ENCODE peak calls at places on chromosomes 6 and 20, in nine cellular contexts. M is neural progenitor cell, F is GM23248, R is endothelial cell of umbilical vein, O is A673, X is stomach, A is left lung, Z is IMR-90, H is prostate gland. G is an unnamed sample. For H3K4me1, the result is how much of the 10 kb centered on the place peaks cover.

GRCh38 chr20:21640556-21640955 is 64.9 kb upstream of the PAX1 start:
- DNase-seq in O (peak), H (peak), X (no peak), R (no peak), Z (no peak), A (no peak), F (no peak), M (peak), G (no peak)

GRCh38 chr6:152206072-152206818 is 398.8 kb downstream of the ESR1 start:
- DNase-seq in Z (peak), O (peak), X (peak), H (no peak), F (peak), R (peak), A (no peak), M (peak), G (no peak)

GRCh38 chr20:63626424-63627128 is at the start of gene GMEB2:
- DNase-seq in M (no peak), R (no peak), X (peak), O (peak), H (peak), F (no peak), A (peak), Z (no peak), G (peak)

GRCh38 chr20:38386004-38386403 is 39.7 kb downstream of the LBP start:
- DNase-seq in A (no peak), X (no peak), M (no peak), Z (no peak), H (no peak), R (no peak), O (no peak), F (no peak), G (no peak)

GRCh38 chr20:45893831-45894230 is 2.7 kb downstream of the CTSA start:
- DNase-seq in R (no peak), H (no peak), Z (no peak), A (no peak), F (no peak), O (peak), X (no peak), M (no peak), G (peak)

GRCh38 chr6:81166770-81167169 is 585.7 kb downstream of the TENT5A start:
- DNase-seq in M (no peak), R (no peak), H (no peak), X (no peak), A (no peak), F (peak), O (no peak), Z (peak), G (no peak)

GRCh38 chr6:76026101-76026500 is 46.4 kb downstream of the IMPG1 start:
- DNase-seq in O (no peak), A (no peak), H (no peak), Z (no peak), R (no peak), F (no peak), X (no peak), M (peak), G (no peak)

GRCh38 chr20:37914672-37915433 is 11.9 kb downstream of the VSTM2L start:
- DNase-seq in M (peak), F (no peak), R (no peak), Z (no peak), O (peak), X (no peak), A (peak), H (no peak), G (no peak)

GRCh38 chr6:28474441-28475219 is 31.3 kb upstream of the ZSCAN23 start:
- DNase-seq in H (no peak), X (no peak), O (peak), M (peak), A (no peak), Z (peak), F (peak), R (peak), G (no peak)

GRCh38 chr6:66396145-66396544 is 689.1 kb upstream of the EYS start:
- DNase-seq in R (no peak), H (no peak), O (no peak), F (no peak), Z (no peak), M (no peak), X (no peak), A (no peak), G (no peak)

GRCh38 chr6:117829594-117830319 is 77.3 kb upstream of the SLC35F1 start:
- DNase-seq in F (peak), A (no peak), H (no peak), M (peak), O (peak), R (peak), Z (peak), X (no peak), G (no peak)

DNA sequence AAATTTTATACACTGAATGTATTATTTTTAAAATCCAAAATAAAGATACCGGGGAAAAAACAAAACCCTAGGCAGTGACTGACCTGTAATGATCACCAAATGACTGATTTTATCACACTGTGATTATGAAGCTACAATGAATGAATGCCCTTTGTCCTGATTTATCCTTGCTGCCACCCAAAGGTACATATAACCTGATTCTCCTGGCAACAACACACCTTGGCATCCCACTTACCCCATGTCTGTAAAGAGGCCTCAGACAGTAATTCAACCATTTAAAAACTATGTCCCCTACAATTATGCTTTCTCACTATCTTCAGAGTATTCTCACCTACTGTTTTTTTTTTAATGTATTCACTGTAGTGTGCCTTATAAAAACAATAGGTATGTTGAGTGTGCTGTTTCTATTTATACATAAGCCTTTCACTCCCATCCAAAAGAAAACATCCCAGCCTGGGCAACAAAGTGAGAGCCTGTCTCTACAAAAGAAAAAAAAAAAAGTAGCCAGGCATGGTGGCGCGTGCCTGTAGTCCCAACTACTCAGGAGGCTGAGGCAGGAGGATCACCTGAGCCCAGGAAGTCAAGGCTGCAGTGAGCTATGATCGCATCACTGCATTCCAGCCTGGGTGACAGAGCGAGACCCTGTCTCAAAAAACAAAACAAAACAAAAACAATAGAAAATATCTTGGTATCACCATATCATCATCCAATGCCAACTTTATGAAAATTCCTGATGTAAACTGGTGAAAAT is 21.7 kb downstream of the B4GALT5 start:
- DNase-seq in F (no peak), R (no peak), H (no peak), X (no peak), O (no peak), M (no peak), Z (no peak), A (no peak), G (no peak)
- H3K4me1 ChIP-seq in F (under half), R (under half), H (under half), X (half or more), O (half or more), M (half or more), Z (under half), A (half or more), G (half or more)

GRCh38 chr6:127567476-127567875 is 9.5 kb upstream of the C6orf58 start:
- DNase-seq in R (no peak), O (no peak), A (no peak), M (no peak), F (no peak), Z (no peak), X (no peak), H (no peak), G (no peak)

GRCh38 chr6:127564761-127565160 is 12.2 kb upstream of the C6orf58 start:
- DNase-seq in A (no peak), R (no peak), F (no peak), H (no peak), X (no peak), O (no peak), Z (no peak), M (no peak), G (no peak)

GRCh38 chr6:127566671-127567070 is 10.3 kb upstream of the C6orf58 start:
- DNase-seq in A (no peak), Z (no peak), H (no peak), O (no peak), M (no peak), X (no peak), F (no peak), R (no peak), G (no peak)

GRCh38 chr6:127561660-127562059 is 15.3 kb upstream of the C6orf58 start:
- DNase-seq in F (no peak), Z (peak), A (no peak), M (no peak), X (no peak), O (no peak), H (no peak), R (no peak), G (no peak)

DNA sequence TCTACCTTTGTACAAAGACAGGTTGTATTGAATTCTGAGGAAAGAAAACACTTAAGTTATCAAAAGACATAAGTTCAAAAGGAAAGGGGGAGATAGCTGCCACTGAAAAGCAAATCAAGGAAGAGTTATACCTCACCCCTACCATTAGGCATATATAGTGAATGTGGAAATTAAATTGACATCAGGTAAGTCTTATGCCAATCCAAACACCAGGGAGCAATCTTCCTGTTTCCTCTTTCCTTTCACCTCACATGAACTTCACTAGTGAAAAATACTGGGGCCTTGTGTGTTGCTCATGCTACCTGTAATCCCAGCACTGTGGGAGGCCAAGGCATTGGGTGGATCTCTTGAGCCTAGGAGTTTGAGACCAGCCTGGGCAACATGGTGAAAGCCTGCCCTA is 10.9 kb upstream of the C6orf58 start:
- DNase-seq in X (no peak), H (no peak), A (no peak), M (no peak), F (no peak), Z (no peak), O (no peak), R (no peak), G (no peak)
- H3K4me1 ChIP-seq in X (under half), H (under half), A (under half), M (under half), F (under half), Z (under half), O (under half), R (under half), G (under half)

GRCh38 chr20:18654448-18654773 is 66.6 kb downstream of the DTD1 start:
- DNase-seq in H (no peak), R (no peak), Z (no peak), F (no peak), X (no peak), A (no peak), M (no peak), O (no peak), G (no peak)
- H3K4me1 ChIP-seq in H (under half), R (under half), Z (under half), F (under half), X (under half), A (under half), M (under half), O (under half), G (under half)

GRCh38 chr20:54874718-54875117 is 399.3 kb downstream of the DOK5 start:
- DNase-seq in Z (no peak), F (no peak), O (no peak), M (no peak), H (no peak), X (no peak), R (no peak), A (no peak), G (no peak)

GRCh38 chr20:54875307-54875706 is 399.9 kb downstream of the DOK5 start:
- DNase-seq in X (no peak), A (no peak), H (no peak), M (no peak), F (no peak), R (no peak), Z (no peak), O (no peak), G (no peak)

DNA sequence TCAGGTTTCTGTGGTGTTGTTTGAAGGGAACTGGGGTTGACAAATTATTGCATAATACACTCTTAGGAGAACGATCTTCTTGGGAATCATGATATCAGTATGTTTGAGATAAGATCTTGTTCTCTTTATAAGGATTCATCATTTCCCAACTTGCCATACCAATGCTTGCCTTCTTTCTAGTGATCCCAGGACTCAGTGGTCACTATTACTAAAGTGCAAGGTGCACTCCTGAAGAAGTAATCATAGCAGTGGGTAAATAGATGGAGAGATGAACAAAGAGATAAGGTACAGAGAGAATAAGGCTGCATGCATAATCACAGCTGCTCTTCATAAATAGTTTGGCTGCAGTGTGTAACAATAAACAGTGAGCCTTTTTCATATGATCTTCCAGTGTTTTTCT is 404.0 kb downstream of the DOK5 start:
- DNase-seq in H (no peak), F (no peak), Z (no peak), X (no peak), M (no peak), R (no peak), O (no peak), A (no peak), G (no peak)
- H3K4me1 ChIP-seq in H (under half), F (under half), Z (under half), X (under half), M (under half), R (under half), O (under half), A (under half), G (under half)

DNA sequence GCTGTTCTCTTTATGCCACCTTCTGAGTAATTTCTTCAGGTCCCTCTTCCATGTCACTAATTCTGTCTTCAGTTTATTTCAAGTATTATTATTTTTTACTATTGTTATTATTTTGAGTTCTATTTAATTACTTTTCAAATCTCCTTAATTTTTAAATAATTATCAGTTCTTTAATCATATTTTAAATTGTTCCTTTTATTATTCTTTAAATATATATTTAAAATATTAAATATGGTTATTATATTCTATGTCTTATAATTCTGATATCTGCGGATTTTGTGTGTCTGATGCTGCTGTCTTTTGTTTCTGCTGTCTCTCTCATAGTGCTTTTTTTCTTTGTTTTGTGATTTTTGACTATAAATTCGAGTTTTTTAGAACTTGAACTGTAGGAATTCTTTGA is 2.2 kb downstream of the POLR1H start:
- DNase-seq in F (no peak), X (no peak), O (no peak), R (no peak), A (no peak), H (no peak), Z (no peak), M (no peak), G (no peak)
- H3K4me1 ChIP-seq in F (under half), X (under half), O (under half), R (under half), A (half or more), H (under half), Z (under half), M (under half), G (under half)

GRCh38 chr6:56549014-56549413 is 93.7 kb downstream of the DST start:
- DNase-seq in R (peak), F (peak), M (peak), Z (no peak), O (peak), H (no peak), A (no peak), X (no peak), G (no peak)
- H3K4me1 ChIP-seq in R (under half), F (half or more), M (under half), Z (under half), O (under half), H (under half), A (under half), X (under half), G (under half)

DNA sequence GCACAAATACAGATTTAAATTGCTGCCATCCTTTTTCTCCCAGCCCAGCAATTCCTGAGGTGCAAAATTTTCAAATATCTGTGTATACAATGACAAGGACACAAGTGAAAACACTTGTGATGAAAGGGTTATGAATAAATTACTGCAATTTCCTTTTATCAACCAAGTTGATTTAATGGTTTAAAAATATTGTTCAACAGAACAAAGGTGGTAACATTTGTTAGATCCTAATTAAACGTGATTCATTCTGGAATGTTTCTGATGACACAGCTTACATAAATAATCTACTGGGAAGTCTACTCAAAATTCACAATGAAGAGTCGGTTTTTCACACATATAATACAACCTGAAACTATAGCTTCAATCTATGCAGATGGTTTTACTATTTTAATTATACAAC is 17.1 kb downstream of the B4GALT5 start:
- DNase-seq in R (peak), Z (no peak), H (no peak), X (no peak), M (no peak), A (no peak), O (no peak), F (peak), G (no peak)
- H3K4me1 ChIP-seq in R (half or more), Z (under half), H (under half), X (half or more), M (under half), A (half or more), O (half or more), F (half or more), G (half or more)

DNA sequence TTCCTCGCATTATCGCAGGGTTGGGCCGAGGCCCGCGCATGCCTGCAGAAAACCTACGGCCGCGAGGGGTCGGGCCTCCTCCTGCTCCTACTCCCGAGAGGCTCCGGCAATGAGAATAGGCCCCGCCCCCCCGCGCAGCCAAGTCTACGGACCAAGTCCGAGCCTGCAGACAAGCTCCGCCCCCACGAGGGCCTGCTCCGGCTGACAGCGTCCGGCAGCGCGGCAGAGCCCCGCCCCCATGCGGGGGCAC is 3.1 kb upstream of the GPSM3 start:
- DNase-seq in O (peak), F (peak), Z (peak), R (peak), M (peak), H (peak), A (peak), X (peak), G (peak)
- H3K4me1 ChIP-seq in O (under half), F (under half), Z (under half), R (under half), M (under half), H (under half), A (half or more), X (under half), G (under half)

G was measured in RWPE2.